ENCODE peak calls at places on chromosomes 12 and 14, in six cellular contexts. One of them, this sample, is unnamed.
A peak's percentile ranks its signal among the peaks of the same experiment; 100 is the strongest.

GRCh38 chr14:68792830-68793733 is at the start of gene ZFP36L1:
- DNase-seq in stimulated activated CD4-positive, alpha-beta T cell treated with anti-CD3 and anti-CD28 coated beads, Interleukin-2, amount 100 ng/mL, for 48 hours: peak; percentile 80
- DNase-seq in substantia nigra: peak; percentile 78
- DNase-seq in left ventricle myocardium inferior: peak; percentile 94
- DNase-seq in HCT116: peak; percentile 95
- DNase-seq in memory B cell: peak; percentile 81
- DNase-seq in this sample: peak; percentile 84

GRCh38 chr12:94244165-94245133 is 96.1 kb downstream of the PLXNC1 start:
- DNase-seq in stimulated activated CD4-positive, alpha-beta T cell treated with anti-CD3 and anti-CD28 coated beads, Interleukin-2, amount 100 ng/mL, for 48 hours: peak; percentile 30
- DNase-seq in substantia nigra: no peak
- DNase-seq in left ventricle myocardium inferior: no peak
- DNase-seq in HCT116: no peak
- DNase-seq in memory B cell: no peak
- DNase-seq in this sample: no peak

GRCh38 chr12:90621927-90622326 is 333.0 kb downstream of the CCER1 start:
- DNase-seq in stimulated activated CD4-positive, alpha-beta T cell treated with anti-CD3 and anti-CD28 coated beads, Interleukin-2, amount 100 ng/mL, for 48 hours: no peak
- DNase-seq in substantia nigra: no peak
- DNase-seq in left ventricle myocardium inferior: no peak
- DNase-seq in HCT116: no peak
- DNase-seq in memory B cell: no peak
- DNase-seq in this sample: no peak

GRCh38 chr14:79018846-79019245 is 848.7 kb downstream of the NRXN3 start:
- DNase-seq in stimulated activated CD4-positive, alpha-beta T cell treated with anti-CD3 and anti-CD28 coated beads, Interleukin-2, amount 100 ng/mL, for 48 hours: no peak
- DNase-seq in substantia nigra: no peak
- DNase-seq in left ventricle myocardium inferior: no peak
- DNase-seq in HCT116: no peak
- DNase-seq in memory B cell: no peak
- DNase-seq in this sample: no peak

GRCh38 chr14:94056579-94057308 is 24.3 kb downstream of the DDX24 start:
- DNase-seq in stimulated activated CD4-positive, alpha-beta T cell treated with anti-CD3 and anti-CD28 coated beads, Interleukin-2, amount 100 ng/mL, for 48 hours: no peak
- DNase-seq in substantia nigra: no peak
- DNase-seq in left ventricle myocardium inferior: no peak
- DNase-seq in HCT116: no peak
- DNase-seq in memory B cell: no peak
- DNase-seq in this sample: no peak

GRCh38 chr12:82383930-82384513 is 25.7 kb downstream of the METTL25 start:
- DNase-seq in stimulated activated CD4-positive, alpha-beta T cell treated with anti-CD3 and anti-CD28 coated beads, Interleukin-2, amount 100 ng/mL, for 48 hours: no peak
- DNase-seq in substantia nigra: no peak
- DNase-seq in left ventricle myocardium inferior: no peak
- DNase-seq in HCT116: no peak
- DNase-seq in memory B cell: no peak
- DNase-seq in this sample: peak; percentile 48

GRCh38 chr12:122216445-122216844 is 9.4 kb downstream of the DIABLO start:
- DNase-seq in stimulated activated CD4-positive, alpha-beta T cell treated with anti-CD3 and anti-CD28 coated beads, Interleukin-2, amount 100 ng/mL, for 48 hours: no peak
- DNase-seq in substantia nigra: no peak
- DNase-seq in left ventricle myocardium inferior: no peak
- DNase-seq in HCT116: no peak
- DNase-seq in memory B cell: no peak
- DNase-seq in this sample: no peak

GRCh38 chr12:65876898-65877721 is 52.8 kb downstream of the HMGA2 start:
- DNase-seq in stimulated activated CD4-positive, alpha-beta T cell treated with anti-CD3 and anti-CD28 coated beads, Interleukin-2, amount 100 ng/mL, for 48 hours: no peak
- DNase-seq in substantia nigra: no peak
- DNase-seq in left ventricle myocardium inferior: no peak
- DNase-seq in HCT116: no peak
- DNase-seq in memory B cell: no peak
- DNase-seq in this sample: no peak

GRCh38 chr14:99603471-99603933 is 505 bp downstream of the CCDC85C start:
- DNase-seq in stimulated activated CD4-positive, alpha-beta T cell treated with anti-CD3 and anti-CD28 coated beads, Interleukin-2, amount 100 ng/mL, for 48 hours: peak; percentile 31
- DNase-seq in substantia nigra: no peak
- DNase-seq in left ventricle myocardium inferior: no peak
- DNase-seq in HCT116: no peak
- DNase-seq in memory B cell: peak; percentile 65
- DNase-seq in this sample: no peak

GRCh38 chr12:1911598-1912575 is 6.6 kb downstream of the CACNA2D4 start:
- DNase-seq in stimulated activated CD4-positive, alpha-beta T cell treated with anti-CD3 and anti-CD28 coated beads, Interleukin-2, amount 100 ng/mL, for 48 hours: no peak
- DNase-seq in substantia nigra: no peak
- DNase-seq in left ventricle myocardium inferior: no peak
- DNase-seq in HCT116: no peak
- DNase-seq in memory B cell: no peak
- DNase-seq in this sample: no peak

GRCh38 chr14:36996133-36996856 is 176.1 kb downstream of the SLC25A21 start:
- DNase-seq in stimulated activated CD4-positive, alpha-beta T cell treated with anti-CD3 and anti-CD28 coated beads, Interleukin-2, amount 100 ng/mL, for 48 hours: no peak
- DNase-seq in substantia nigra: no peak
- DNase-seq in left ventricle myocardium inferior: no peak
- DNase-seq in HCT116: no peak
- DNase-seq in memory B cell: no peak
- DNase-seq in this sample: no peak

GRCh38 chr14:101242442-101243385 is 318.6 kb upstream of the DIO3 start:
- DNase-seq in stimulated activated CD4-positive, alpha-beta T cell treated with anti-CD3 and anti-CD28 coated beads, Interleukin-2, amount 100 ng/mL, for 48 hours: no peak
- DNase-seq in substantia nigra: no peak
- DNase-seq in left ventricle myocardium inferior: no peak
- DNase-seq in HCT116: no peak
- DNase-seq in memory B cell: no peak
- DNase-seq in this sample: no peak

GRCh38 chr12:41932470-41932991 is 212.1 kb downstream of the GXYLT1 start:
- DNase-seq in stimulated activated CD4-positive, alpha-beta T cell treated with anti-CD3 and anti-CD28 coated beads, Interleukin-2, amount 100 ng/mL, for 48 hours: no peak
- DNase-seq in substantia nigra: peak; percentile 65
- DNase-seq in left ventricle myocardium inferior: peak; percentile 82
- DNase-seq in HCT116: no peak
- DNase-seq in memory B cell: peak; percentile 28
- DNase-seq in this sample: peak; percentile 64

GRCh38 chr12:42296503-42297109 is 29.3 kb downstream of the ZCRB1 start:
- DNase-seq in stimulated activated CD4-positive, alpha-beta T cell treated with anti-CD3 and anti-CD28 coated beads, Interleukin-2, amount 100 ng/mL, for 48 hours: peak; percentile 5
- DNase-seq in substantia nigra: no peak
- DNase-seq in left ventricle myocardium inferior: no peak
- DNase-seq in HCT116: no peak
- DNase-seq in memory B cell: no peak
- DNase-seq in this sample: no peak

GRCh38 chr14:95507701-95508103 is 8.7 kb downstream of the SYNE3 start:
- DNase-seq in stimulated activated CD4-positive, alpha-beta T cell treated with anti-CD3 and anti-CD28 coated beads, Interleukin-2, amount 100 ng/mL, for 48 hours: no peak
- DNase-seq in substantia nigra: no peak
- DNase-seq in left ventricle myocardium inferior: no peak
- DNase-seq in HCT116: no peak
- DNase-seq in memory B cell: no peak
- DNase-seq in this sample: no peak

GRCh38 chr14:101109347-101109638 is 205.8 kb upstream of the RTL1 start:
- DNase-seq in stimulated activated CD4-positive, alpha-beta T cell treated with anti-CD3 and anti-CD28 coated beads, Interleukin-2, amount 100 ng/mL, for 48 hours: no peak
- DNase-seq in substantia nigra: no peak
- DNase-seq in left ventricle myocardium inferior: no peak
- DNase-seq in HCT116: no peak
- DNase-seq in memory B cell: no peak
- DNase-seq in this sample: no peak

This sample was measured in globus pallidus.